ENCODE peak calls at places on chromosomes 2 and 18, in seven cellular contexts. Q is transverse colon, F is stomach, V is ovary, N is HCT116, G is gastrocnemius medialis, X is body of pancreas. S is an unnamed sample.

GRCh38 chr2:63814114-63814513 is 27.6 kb upstream of the UGP2 start:
- DNase-seq in X (no peak), G (no peak), Q (no peak), N (no peak), V (no peak), F (no peak), S (no peak)

GRCh38 chr2:206158563-206159345 is 490 bp downstream of the NDUFS1 start:
- DNase-seq in F (no peak), X (no peak), N (no peak), G (no peak), Q (no peak), V (no peak), S (no peak)

GRCh38 chr2:167964650-167965404 is 282.6 kb downstream of the STK39 start:
- DNase-seq in N (no peak), X (no peak), F (no peak), V (no peak), G (no peak), Q (no peak), S (no peak)

GRCh38 chr2:204796581-204796980 is 251.3 kb downstream of the PARD3B start:
- DNase-seq in F (no peak), Q (no peak), G (no peak), N (no peak), V (no peak), X (no peak), S (no peak)

GRCh38 chr2:100301881-100302584 is 20.3 kb downstream of the LONRF2 start:
- DNase-seq in V (no peak), G (no peak), Q (no peak), N (no peak), F (no peak), X (no peak), S (no peak)

GRCh38 chr2:8059255-8059654 is 622.6 kb upstream of the ID2 start:
- DNase-seq in Q (no peak), V (no peak), G (no peak), X (no peak), N (no peak), F (no peak), S (no peak)

GRCh38 chr2:144524190-144524957 is 4.5 kb upstream of the ZEB2 start:
- DNase-seq in V (peak), G (no peak), Q (peak), X (no peak), F (no peak), N (no peak), S (no peak)

GRCh38 chr2:84874381-84875212 is 6.3 kb downstream of the TRABD2A start:
- DNase-seq in N (no peak), X (no peak), G (no peak), Q (no peak), F (no peak), V (no peak), S (no peak)

GRCh38 chr2:10225291-10226031 is 77.2 kb upstream of the HPCAL1 start:
- DNase-seq in Q (no peak), G (no peak), F (peak), N (no peak), X (no peak), V (no peak), S (no peak)

GRCh38 chr2:186181625-186182024 is 304.4 kb upstream of the ZC3H15 start:
- DNase-seq in F (no peak), N (no peak), V (no peak), Q (no peak), G (no peak), X (no peak), S (no peak)

GRCh38 chr18:43620936-43621335 is 343.6 kb upstream of the SYT4 start:
- DNase-seq in F (no peak), V (no peak), G (no peak), N (no peak), X (no peak), Q (no peak), S (no peak)

GRCh38 chr18:67266591-67267237 is 249.8 kb downstream of the DSEL start:
- DNase-seq in X (no peak), F (no peak), N (no peak), V (no peak), Q (no peak), G (no peak), S (no peak)

GRCh38 chr2:18903750-18904149 is 314.4 kb upstream of the NT5C1B start:
- DNase-seq in G (no peak), F (no peak), X (no peak), V (no peak), N (no peak), Q (peak), S (no peak)

GRCh38 chr2:227717687-227718567 is at the start of gene SLC19A3:
- DNase-seq in F (peak), V (peak), N (no peak), Q (peak), X (peak), G (peak), S (peak)

GRCh38 chr2:172985139-172985874 is 90.3 kb upstream of the MAP3K20 start:
- DNase-seq in F (peak), V (no peak), N (peak), X (peak), G (peak), Q (no peak), S (no peak)

GRCh38 chr2:118056165-118056534 is 32.1 kb upstream of the INSIG2 start:
- DNase-seq in F (no peak), X (no peak), V (no peak), Q (peak), G (peak), N (no peak), S (peak)

GRCh38 chr18:36078751-36079529 is 11.6 kb upstream of the RPRD1A start:
- DNase-seq in Q (no peak), X (no peak), G (no peak), F (no peak), V (no peak), N (no peak), S (no peak)

GRCh38 chr18:77144451-77145118 is 12.0 kb upstream of the MBP start:
- DNase-seq in V (no peak), X (no peak), Q (no peak), N (no peak), F (no peak), G (no peak), S (no peak)

GRCh38 chr2:58899692-58900091 is 658.6 kb upstream of the FANCL start:
- DNase-seq in F (no peak), Q (no peak), N (no peak), V (no peak), G (no peak), X (no peak), S (no peak)

GRCh38 chr2:39996653-39997080 is 217.6 kb upstream of the THUMPD2 start:
- DNase-seq in Q (no peak), V (no peak), F (no peak), X (no peak), G (no peak), N (peak), S (no peak)

GRCh38 chr2:102063948-102064678 is 72.4 kb downstream of the IL1R2 start:
- DNase-seq in G (peak), N (peak), V (peak), F (peak), Q (peak), X (peak), S (peak)

GRCh38 chr18:811192-812122 is 585 bp downstream of the YES1 start:
- DNase-seq in F (peak), X (no peak), G (peak), V (no peak), Q (peak), N (no peak), S (peak)

GRCh38 chr2:40096360-40096759 is 317.3 kb upstream of the THUMPD2 start:
- DNase-seq in N (no peak), V (no peak), X (no peak), Q (no peak), G (no peak), F (no peak), S (no peak)

GRCh38 chr2:230439590-230439989 is 23.6 kb downstream of the SP100 start:
- DNase-seq in Q (no peak), F (no peak), X (no peak), V (no peak), N (no peak), G (no peak), S (no peak)

GRCh38 chr2:125168442-125168841 is 1143.4 kb downstream of the CNTNAP5 start:
- DNase-seq in X (no peak), F (no peak), Q (no peak), N (no peak), G (no peak), V (no peak), S (no peak)

GRCh38 chr2:100703744-100704143 is 116.2 kb upstream of the NPAS2 start:
- DNase-seq in N (no peak), Q (no peak), F (no peak), X (no peak), V (no peak), G (no peak), S (no peak)

GRCh38 chr2:54329482-54330225 is 73.6 kb upstream of the TSPYL6 start:
- DNase-seq in V (no peak), X (no peak), F (no peak), Q (no peak), N (no peak), G (no peak), S (no peak)

GRCh38 chr2:96396095-96396494 is 60.5 kb downstream of the NCAPH start:
- DNase-seq in F (no peak), X (no peak), G (no peak), V (no peak), Q (no peak), N (no peak), S (no peak)

GRCh38 chr2:241953324-241953851 is 83.9 kb downstream of the RTP5 start:
- DNase-seq in X (no peak), F (no peak), Q (no peak), N (no peak), G (no peak), V (no peak), S (no peak)

GRCh38 chr2:124027182-124027581 is 2.1 kb downstream of the CNTNAP5 start:
- DNase-seq in F (peak), G (no peak), V (no peak), N (no peak), Q (no peak), X (peak), S (peak)

GRCh38 chr2:62217421-62217820 is 21.5 kb downstream of the B3GNT2 start:
- DNase-seq in G (no peak), V (no peak), X (no peak), F (no peak), Q (no peak), N (no peak), S (no peak)

GRCh38 chr2:195763866-195764265 is 106.8 kb downstream of the SLC39A10 start:
- DNase-seq in N (no peak), G (no peak), F (no peak), Q (no peak), V (no peak), X (no peak), S (no peak)

GRCh38 chr2:23940976-23941605 is 828 bp downstream of the UBXN2A start:
- DNase-seq in N (no peak), F (no peak), Q (no peak), V (no peak), G (no peak), X (no peak), S (no peak)

GRCh38 chr18:23138470-23138869 is 3.2 kb downstream of the CABLES1 start:
- DNase-seq in G (no peak), V (no peak), F (peak), N (no peak), X (peak), Q (no peak), S (no peak)

DNA sequence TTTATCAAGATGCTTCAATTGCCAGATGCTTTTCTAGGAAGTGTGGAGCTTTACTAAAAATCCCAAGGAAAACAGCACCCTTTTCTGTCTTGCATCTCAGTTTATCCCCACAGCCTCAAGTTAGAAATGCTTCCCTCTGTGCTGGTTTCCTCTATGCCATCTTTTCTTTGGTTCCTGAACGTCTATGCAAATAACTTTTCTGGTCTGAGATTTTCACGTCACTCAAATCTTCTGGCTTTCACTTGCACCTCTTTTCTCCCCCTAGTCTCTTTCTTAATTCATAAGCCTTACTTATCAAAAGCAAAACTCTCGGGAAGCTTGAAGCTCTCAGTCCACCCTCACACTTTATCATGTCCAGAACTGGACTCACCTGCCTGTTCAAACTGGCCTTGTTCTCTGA is 33.9 kb downstream of the ARHGAP25 start:
- DNase-seq in X (no peak), Q (no peak), N (no peak), F (no peak), V (no peak), G (no peak), S (no peak)
- TF ChIP-seq POLR2A in X (no peak), Q (no peak), N (no peak), F (no peak), V (no peak), G (no peak), S (no peak)

DNA sequence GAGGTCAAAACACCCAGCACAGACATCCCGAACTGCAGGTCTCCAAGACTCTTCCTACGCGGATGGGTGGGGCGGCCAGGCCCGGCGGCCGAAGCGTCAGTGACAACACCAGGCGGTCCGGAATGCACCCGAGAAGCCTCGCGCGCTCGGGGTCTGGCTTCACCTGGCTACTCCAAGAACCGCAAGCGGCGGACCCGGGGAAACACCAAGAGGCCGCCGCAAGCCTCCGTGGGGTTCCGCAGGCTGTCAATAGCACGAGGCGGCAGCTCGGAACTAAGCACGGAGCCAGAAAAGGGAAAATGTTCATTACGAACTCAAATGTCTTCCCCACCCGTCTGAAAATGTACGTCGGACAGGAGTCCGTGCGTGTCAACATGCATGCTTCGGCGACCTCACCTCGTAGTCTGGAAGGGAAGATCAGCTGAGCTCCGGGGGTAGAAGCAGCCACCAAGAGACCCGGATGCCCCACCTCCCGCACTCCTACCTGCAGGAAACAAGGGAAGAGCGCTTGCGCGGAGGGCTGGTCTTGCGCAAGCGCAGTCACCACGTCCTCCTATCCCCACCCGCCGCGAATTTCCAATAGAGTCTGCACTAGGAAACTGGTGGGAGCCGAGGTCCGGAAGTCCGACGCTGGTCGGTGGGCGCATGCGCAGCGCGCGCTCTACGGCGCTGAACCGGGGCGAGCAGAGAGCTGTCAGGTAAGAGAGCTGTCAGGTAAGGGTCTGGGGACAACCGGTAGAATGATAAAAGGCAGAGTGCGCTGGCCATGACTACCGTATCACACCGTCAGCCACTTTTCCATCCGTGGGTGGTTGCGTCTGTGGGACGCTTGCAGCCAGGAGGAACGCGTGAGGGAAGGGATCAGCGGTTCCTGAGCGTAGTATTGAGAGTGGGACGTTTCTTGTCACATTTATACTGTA is at the start of the genes GPATCH11 and HEATR5B:
- DNase-seq in N (peak), G (peak), F (peak), V (peak), X (peak), Q (peak), S (peak)
- TF ChIP-seq POLR2A in N (peak), G (peak), F (peak), V (peak), X (peak), Q (peak), S (peak)

GRCh38 chr2:135876066-135876711 is at the start of gene MCM6:
- DNase-seq in Q (peak), X (peak), G (peak), N (peak), F (peak), V (peak), S (peak)
- TF ChIP-seq POLR2A in Q (peak), X (peak), G (peak), N (no peak), F (no peak), V (no peak), S (peak)

GRCh38 chr18:49055196-49055595 is 104.4 kb upstream of the SMAD7 start:
- DNase-seq in X (no peak), V (no peak), G (no peak), N (no peak), Q (no peak), F (no peak), S (no peak)

GRCh38 chr18:49051323-49051967 is 100.7 kb upstream of the SMAD7 start:
- DNase-seq in X (no peak), Q (no peak), N (no peak), F (no peak), G (no peak), V (no peak), S (no peak)

GRCh38 chr18:49052891-49053644 is 102.3 kb upstream of the SMAD7 start:
- DNase-seq in V (no peak), X (no peak), Q (no peak), G (no peak), F (no peak), N (no peak), S (no peak)

GRCh38 chr18:49059028-49059670 is 108.4 kb upstream of the SMAD7 start:
- DNase-seq in F (no peak), V (no peak), X (no peak), Q (no peak), N (no peak), G (no peak), S (no peak)

GRCh38 chr18:49055787-49056186 is 105.0 kb upstream of the SMAD7 start:
- DNase-seq in V (no peak), N (no peak), Q (peak), X (no peak), F (peak), G (peak), S (no peak)
- TF ChIP-seq POLR2A in V (no peak), N (no peak), Q (no peak), X (no peak), F (no peak), G (no peak), S (no peak)